ENCODE peak calls at places on chromosomes 7 and 10, in five cellular contexts. D, Y, B, Z and I are unnamed samples.

GRCh38 chr10:93408788-93409187 is 73.3 kb downstream of the MYOF start:
- DNase-seq in D (no peak), Y (no peak), B (no peak), Z (no peak), I (no peak)

GRCh38 chr7:157310676-157311185 is 26.1 kb upstream of the DNAJB6 start:
- DNase-seq in D (peak), Y (no peak), B (peak), Z (peak), I (peak)

GRCh38 chr7:105940111-105940510 is 23.0 kb upstream of the CDHR3 start:
- DNase-seq in D (no peak), Y (no peak), B (no peak), Z (no peak), I (no peak)

GRCh38 chr7:4959881-4960280 is 894 bp upstream of the MMD2 start:
- DNase-seq in D (no peak), Y (no peak), B (no peak), Z (no peak), I (no peak)

GRCh38 chr10:61588770-61589211 is 73.9 kb upstream of the CABCOCO1 start:
- DNase-seq in D (peak), Y (no peak), B (no peak), Z (no peak), I (no peak)

GRCh38 chr10:30980951-30981616 is 50.6 kb downstream of the ZNF438 start:
- DNase-seq in D (peak), Y (no peak), B (no peak), Z (no peak), I (no peak)

GRCh38 chr10:79144341-79145173 is 75.8 kb downstream of the ZMIZ1 start:
- DNase-seq in D (no peak), Y (no peak), B (no peak), Z (no peak), I (no peak)

GRCh38 chr10:79438021-79438698 is 7.3 kb downstream of the ZCCHC24 start:
- DNase-seq in D (no peak), Y (no peak), B (peak), Z (no peak), I (no peak)

GRCh38 chr7:974820-975681 is at the start of gene COX19:
- DNase-seq in D (peak), Y (peak), B (peak), Z (peak), I (peak)

DNA sequence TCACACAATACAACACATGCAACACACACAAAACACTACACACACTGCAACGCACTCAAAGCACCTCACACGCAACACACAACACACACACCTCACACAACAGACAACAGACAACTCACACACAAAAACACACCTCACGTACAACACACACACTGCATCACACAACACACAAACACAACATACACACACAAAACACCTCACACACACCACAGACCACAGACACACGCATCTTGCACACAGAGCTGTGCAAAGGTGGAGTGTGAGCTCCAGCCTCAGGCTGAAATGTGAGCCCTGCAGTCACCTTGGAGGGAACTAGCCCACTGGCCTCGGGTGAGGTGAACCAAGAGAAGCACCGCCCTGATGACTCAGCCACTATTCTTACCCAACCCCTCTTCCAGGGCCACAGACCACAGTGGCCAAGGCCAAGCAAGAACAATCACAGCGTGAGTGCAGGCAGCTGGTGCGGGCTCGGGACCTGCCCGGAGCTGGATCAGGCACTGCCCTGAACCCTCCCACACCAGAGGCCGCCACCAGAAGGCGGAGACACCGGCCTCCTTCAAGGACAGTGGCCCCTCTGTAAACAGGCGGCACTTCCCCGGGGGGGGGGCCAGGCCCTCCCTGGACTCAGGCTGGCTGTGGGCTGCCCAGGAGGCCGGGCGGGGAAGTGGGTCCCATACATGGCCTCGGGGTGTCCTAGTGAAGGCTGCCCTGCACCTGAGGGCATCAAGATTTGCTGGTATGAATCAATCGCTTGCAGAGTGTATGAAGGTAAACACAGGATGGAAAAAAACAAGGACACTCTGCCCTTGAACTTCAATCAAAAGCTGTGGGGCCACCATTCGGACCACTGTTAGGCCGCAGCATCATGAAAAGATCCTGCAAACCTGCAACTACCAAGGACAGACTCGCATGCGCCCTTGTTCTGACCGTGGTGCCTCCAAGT is 106.7 kb downstream of the TNS3 start:
- DNase-seq in D (peak), Y (no peak), B (peak), Z (no peak), I (peak)
- H3K23ac ChIP-seq in D (peak), Y (no peak), B (no peak), Z (no peak), I (no peak)

GRCh38 chr10:110391541-110391940 is 86.8 kb upstream of the SMNDC1 start:
- DNase-seq in D (no peak), Y (no peak), B (no peak), Z (no peak), I (no peak)

GRCh38 chr10:110389250-110389649 is 84.5 kb upstream of the SMNDC1 start:
- DNase-seq in D (no peak), Y (no peak), B (no peak), Z (no peak), I (no peak)

GRCh38 chr10:110387617-110387982 is 82.9 kb upstream of the SMNDC1 start:
- DNase-seq in D (no peak), Y (no peak), B (no peak), Z (no peak), I (no peak)

GRCh38 chr10:110388682-110389052 is 83.9 kb upstream of the SMNDC1 start:
- DNase-seq in D (no peak), Y (no peak), B (no peak), Z (no peak), I (no peak)

GRCh38 chr10:110387983-110388681 is 83.4 kb upstream of the SMNDC1 start:
- DNase-seq in D (no peak), Y (no peak), B (no peak), Z (no peak), I (no peak)
- H3K23ac ChIP-seq in D (peak), Y (no peak), B (no peak), Z (no peak), I (no peak)

GRCh38 chr10:112851582-112851981 is 98.5 kb upstream of the TCF7L2 start:
- DNase-seq in D (no peak), Y (no peak), B (no peak), Z (no peak), I (no peak)
- H3K23ac ChIP-seq in D (no peak), Y (no peak), B (no peak), Z (no peak), I (no peak)

GRCh38 chr10:124125305-124126116 is 32.1 kb upstream of the CHST15 start:
- DNase-seq in D (no peak), Y (no peak), B (peak), Z (no peak), I (peak)
- H3K23ac ChIP-seq in D (no peak), Y (no peak), B (no peak), Z (peak), I (no peak)